ENCODE peak calls at places on chromosome 21, in four cellular contexts. One of them, this sample, is unnamed.

GRCh38 chr21:34724857-34725195 is 56.0 kb downstream of the CLIC6 start:
- DNase-seq in GM12865: no peak
- DNase-seq in cardiac fibroblast: peak
- DNase-seq in pancreas: no peak
- DNase-seq in this sample: no peak

GRCh38 chr21:38289697-38290096 is 32.9 kb downstream of the KCNJ15 start:
- DNase-seq in GM12865: peak
- DNase-seq in cardiac fibroblast: peak
- DNase-seq in pancreas: no peak
- DNase-seq in this sample: no peak

GRCh38 chr21:38696617-38697016 is 109.1 kb upstream of the ETS2 start:
- DNase-seq in GM12865: no peak
- DNase-seq in cardiac fibroblast: no peak
- DNase-seq in pancreas: no peak
- DNase-seq in this sample: no peak

GRCh38 chr21:33230518-33231324 is 983 bp downstream of the IFNAR2 start:
- DNase-seq in GM12865: peak
- DNase-seq in cardiac fibroblast: peak
- DNase-seq in pancreas: peak
- DNase-seq in this sample: peak

GRCh38 chr21:26835027-26835713 is 10.0 kb downstream of the ADAMTS1 start:
- DNase-seq in GM12865: no peak
- DNase-seq in cardiac fibroblast: peak
- DNase-seq in pancreas: no peak
- DNase-seq in this sample: no peak

GRCh38 chr21:32826317-32827167 is 55.0 kb upstream of the PAXBP1 start:
- DNase-seq in GM12865: peak
- DNase-seq in cardiac fibroblast: peak
- DNase-seq in pancreas: no peak
- DNase-seq in this sample: peak

GRCh38 chr21:36163780-36164426 is 7.3 kb downstream of the DOP1B start:
- DNase-seq in GM12865: no peak
- DNase-seq in cardiac fibroblast: no peak
- DNase-seq in pancreas: no peak
- DNase-seq in this sample: no peak

GRCh38 chr21:23936224-23936623 is 1671.1 kb downstream of the MRPL39 start:
- DNase-seq in GM12865: peak
- DNase-seq in cardiac fibroblast: peak
- DNase-seq in pancreas: no peak
- DNase-seq in this sample: no peak

GRCh38 chr21:33024278-33025103 is 1.2 kb upstream of the OLIG2 start:
- DNase-seq in GM12865: no peak
- DNase-seq in cardiac fibroblast: no peak
- DNase-seq in pancreas: no peak
- DNase-seq in this sample: peak

GRCh38 chr21:26067836-26068401 is 102.7 kb downstream of the APP start:
- DNase-seq in GM12865: no peak
- DNase-seq in cardiac fibroblast: peak
- DNase-seq in pancreas: no peak
- DNase-seq in this sample: no peak

GRCh38 chr21:19999369-20000272 is 998.6 kb upstream of the NCAM2 start:
- DNase-seq in GM12865: peak
- DNase-seq in cardiac fibroblast: no peak
- DNase-seq in pancreas: peak
- DNase-seq in this sample: no peak

GRCh38 chr21:24123785-24124184 is 1483.5 kb downstream of the MRPL39 start:
- DNase-seq in GM12865: no peak
- DNase-seq in cardiac fibroblast: no peak
- DNase-seq in pancreas: no peak
- DNase-seq in this sample: no peak

GRCh38 chr21:33324311-33325221 is at the start of gene IFNAR1:
- DNase-seq in GM12865: peak
- DNase-seq in cardiac fibroblast: peak
- DNase-seq in pancreas: peak
- DNase-seq in this sample: peak

GRCh38 chr21:26962516-26963305 is 4.2 kb downstream of the ADAMTS5 start:
- DNase-seq in GM12865: no peak
- DNase-seq in cardiac fibroblast: peak
- DNase-seq in pancreas: no peak
- DNase-seq in this sample: no peak

GRCh38 chr21:26093094-26093493 is 77.5 kb downstream of the APP start:
- DNase-seq in GM12865: no peak
- DNase-seq in cardiac fibroblast: peak
- DNase-seq in pancreas: no peak
- DNase-seq in this sample: no peak

GRCh38 chr21:35484856-35485255 is 435.8 kb upstream of the RUNX1 start:
- DNase-seq in GM12865: no peak
- DNase-seq in cardiac fibroblast: no peak
- DNase-seq in pancreas: no peak
- DNase-seq in this sample: no peak

DNA sequence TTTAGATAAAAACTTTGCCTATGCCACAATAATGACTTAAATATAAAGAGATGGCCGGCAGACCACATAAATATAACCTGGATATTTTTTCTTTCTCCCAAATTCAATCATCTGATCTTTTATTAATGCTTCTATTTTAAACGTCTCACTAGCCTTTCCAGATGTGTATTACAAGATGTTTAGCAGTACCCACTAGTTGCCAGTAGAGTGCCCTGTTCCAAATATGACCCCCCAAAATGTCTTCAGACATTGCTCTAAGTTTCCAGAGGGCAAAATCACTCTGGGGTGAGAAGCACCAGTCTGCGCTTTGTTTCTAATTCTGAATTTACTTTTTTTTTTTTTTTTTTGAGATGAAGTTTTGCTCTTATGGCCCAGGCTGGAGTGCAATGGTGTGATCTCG is 268.1 kb downstream of the GRIK1 start:
- DNase-seq in GM12865: no peak
- DNase-seq in cardiac fibroblast: no peak
- DNase-seq in pancreas: no peak
- DNase-seq in this sample: no peak
- TF ChIP-seq CTCF in GM12865: peak
- TF ChIP-seq CTCF in cardiac fibroblast: peak
- TF ChIP-seq CTCF in pancreas: no peak
- TF ChIP-seq CTCF in this sample: peak

DNA sequence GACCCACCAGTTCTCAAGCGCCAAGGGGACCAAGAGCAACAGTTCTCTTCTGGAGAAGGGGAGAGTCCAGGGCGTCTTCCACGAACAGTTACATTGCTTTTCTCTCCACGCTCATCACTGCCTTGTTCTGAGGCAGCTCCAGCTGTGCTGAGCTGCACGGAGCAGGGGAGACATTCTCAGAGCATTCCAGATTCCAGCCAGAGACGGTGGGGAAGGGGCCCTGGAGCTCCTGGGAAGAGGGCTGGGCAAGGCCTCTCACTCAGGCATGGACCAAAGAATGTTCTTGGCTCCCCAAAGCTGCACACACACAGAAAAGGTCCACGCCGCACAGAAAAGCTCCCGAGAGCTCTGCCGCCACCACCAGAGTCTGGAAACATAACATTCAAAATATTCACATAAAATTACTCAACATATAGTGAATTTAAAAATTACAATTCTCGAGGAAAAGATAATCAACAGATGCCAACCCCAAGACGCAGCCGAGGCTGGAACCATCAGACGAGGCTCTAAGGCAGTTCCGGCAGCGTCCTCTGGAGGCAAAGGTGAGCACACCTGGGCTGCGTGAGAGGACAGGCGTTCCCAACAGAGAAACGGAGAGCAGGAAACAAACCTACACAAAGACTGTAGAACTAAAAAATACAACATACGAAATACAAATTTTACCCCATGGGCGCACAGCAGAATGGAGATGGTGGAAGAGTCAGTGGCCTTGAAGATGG is 40.5 kb downstream of the UBE2G2 start:
- DNase-seq in GM12865: peak
- DNase-seq in cardiac fibroblast: no peak
- DNase-seq in pancreas: no peak
- DNase-seq in this sample: no peak
- TF ChIP-seq CTCF in GM12865: peak
- TF ChIP-seq CTCF in cardiac fibroblast: peak
- TF ChIP-seq CTCF in pancreas: no peak
- TF ChIP-seq CTCF in this sample: no peak

GRCh38 chr21:17512245-17513213 is at the start of gene CXADR:
- DNase-seq in GM12865: peak
- DNase-seq in cardiac fibroblast: peak
- DNase-seq in pancreas: peak
- DNase-seq in this sample: peak
- TF ChIP-seq CTCF in GM12865: peak
- TF ChIP-seq CTCF in cardiac fibroblast: peak
- TF ChIP-seq CTCF in pancreas: peak
- TF ChIP-seq CTCF in this sample: peak

GRCh38 chr21:15199414-15199813 is 134.6 kb upstream of the NRIP1 start:
- DNase-seq in GM12865: no peak
- DNase-seq in cardiac fibroblast: no peak
- DNase-seq in pancreas: no peak
- DNase-seq in this sample: no peak
- TF ChIP-seq CTCF in GM12865: no peak
- TF ChIP-seq CTCF in cardiac fibroblast: no peak
- TF ChIP-seq CTCF in pancreas: no peak
- TF ChIP-seq CTCF in this sample: no peak

DNA sequence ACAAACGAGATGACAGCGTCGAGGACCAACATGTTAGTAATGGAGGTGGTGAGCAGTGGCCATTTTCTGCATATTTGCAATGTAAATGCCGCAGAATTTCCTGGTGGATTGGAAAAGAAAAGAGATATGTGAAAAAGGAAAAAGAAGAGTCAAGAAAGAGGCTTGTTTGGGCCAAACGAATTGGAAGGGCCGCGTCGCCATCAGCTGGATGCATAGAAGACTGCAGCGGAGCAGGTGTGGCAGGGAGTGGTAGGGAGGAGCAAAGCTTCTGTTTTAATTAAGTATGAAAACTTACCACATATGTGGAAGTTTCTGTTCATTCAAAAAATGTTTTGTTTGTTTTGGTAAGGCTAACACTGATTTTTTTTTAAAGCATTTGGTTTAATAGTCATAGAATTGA is 690.7 kb downstream of the NCAM2 start:
- DNase-seq in GM12865: no peak
- DNase-seq in cardiac fibroblast: peak
- DNase-seq in pancreas: no peak
- DNase-seq in this sample: no peak
- TF ChIP-seq CTCF in GM12865: no peak
- TF ChIP-seq CTCF in cardiac fibroblast: peak
- TF ChIP-seq CTCF in pancreas: no peak
- TF ChIP-seq CTCF in this sample: no peak

GRCh38 chr21:16002872-16003466 is 273.2 kb downstream of the USP25 start:
- DNase-seq in GM12865: no peak
- DNase-seq in cardiac fibroblast: peak
- DNase-seq in pancreas: no peak
- DNase-seq in this sample: no peak
- TF ChIP-seq CTCF in GM12865: no peak
- TF ChIP-seq CTCF in cardiac fibroblast: peak
- TF ChIP-seq CTCF in pancreas: no peak
- TF ChIP-seq CTCF in this sample: no peak

DNA sequence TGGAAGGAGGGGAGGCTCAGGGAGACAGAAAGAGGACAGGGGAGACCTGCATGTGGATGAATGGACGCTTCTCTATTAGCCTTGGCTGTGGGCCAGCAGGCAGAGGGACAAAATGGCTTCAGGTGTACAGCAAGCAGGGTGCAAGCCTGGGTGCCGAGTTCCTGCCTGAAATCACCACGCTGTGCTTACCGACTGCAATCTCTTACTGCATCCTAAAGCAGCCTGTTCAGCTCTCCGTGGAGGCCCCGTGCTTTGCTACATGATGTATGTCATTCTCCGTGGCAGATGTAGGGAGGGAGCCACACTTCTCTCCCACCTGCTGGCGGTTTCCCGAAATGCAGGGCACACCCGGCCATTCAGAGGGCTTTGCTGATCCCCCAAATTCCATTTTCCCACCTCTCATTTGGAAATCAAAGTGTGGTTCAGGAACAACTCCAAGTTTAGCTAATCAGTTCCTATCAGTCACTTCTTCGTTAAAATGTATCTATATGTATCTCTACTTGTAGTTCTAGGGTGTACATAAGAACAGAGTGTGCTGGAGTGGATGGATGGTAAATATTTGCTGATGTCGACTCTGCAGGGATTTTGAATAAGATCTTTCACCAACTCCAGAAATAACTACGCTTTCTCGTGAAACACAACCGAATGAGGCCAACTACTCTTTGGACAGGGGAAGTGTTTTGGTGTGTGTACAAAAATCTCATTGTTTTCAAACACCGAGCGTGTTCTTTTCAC is 122.3 kb upstream of the BACE2 start:
- DNase-seq in GM12865: peak
- DNase-seq in cardiac fibroblast: no peak
- DNase-seq in pancreas: peak
- DNase-seq in this sample: no peak
- TF ChIP-seq CTCF in GM12865: peak
- TF ChIP-seq CTCF in cardiac fibroblast: no peak
- TF ChIP-seq CTCF in pancreas: no peak
- TF ChIP-seq CTCF in this sample: no peak

GRCh38 chr21:42861311-42862122 is 17.8 kb downstream of the WDR4 start:
- DNase-seq in GM12865: no peak
- DNase-seq in cardiac fibroblast: no peak
- DNase-seq in pancreas: no peak
- DNase-seq in this sample: no peak
- TF ChIP-seq CTCF in GM12865: no peak
- TF ChIP-seq CTCF in cardiac fibroblast: no peak
- TF ChIP-seq CTCF in pancreas: no peak
- TF ChIP-seq CTCF in this sample: no peak

GRCh38 chr21:44835647-44835973 is 17.7 kb upstream of the SUMO3 start:
- DNase-seq in GM12865: no peak
- DNase-seq in cardiac fibroblast: no peak
- DNase-seq in pancreas: no peak
- DNase-seq in this sample: no peak

GRCh38 chr21:44833663-44834062 is 15.8 kb upstream of the SUMO3 start:
- DNase-seq in GM12865: no peak
- DNase-seq in cardiac fibroblast: no peak
- DNase-seq in pancreas: no peak
- DNase-seq in this sample: no peak

GRCh38 chr21:44836349-44836665 is 18.4 kb upstream of the SUMO3 start:
- DNase-seq in GM12865: no peak
- DNase-seq in cardiac fibroblast: no peak
- DNase-seq in pancreas: no peak
- DNase-seq in this sample: no peak

GRCh38 chr21:44834231-44834950 is 16.5 kb upstream of the SUMO3 start:
- DNase-seq in GM12865: no peak
- DNase-seq in cardiac fibroblast: no peak
- DNase-seq in pancreas: no peak
- DNase-seq in this sample: no peak

GRCh38 chr21:44834951-44835646 is 17.2 kb upstream of the SUMO3 start:
- DNase-seq in GM12865: no peak
- DNase-seq in cardiac fibroblast: no peak
- DNase-seq in pancreas: no peak
- DNase-seq in this sample: no peak
- TF ChIP-seq CTCF in GM12865: no peak
- TF ChIP-seq CTCF in cardiac fibroblast: no peak
- TF ChIP-seq CTCF in pancreas: no peak
- TF ChIP-seq CTCF in this sample: no peak